ENCODE peak calls at places on chromosomes 16 and 17, in four cellular contexts. K is K562, Y is H1, L is GM12878. N is an unnamed sample.

GRCh38 chr17:59756236-59756818 is 48.9 kb downstream of the VMP1 start:
- DNase-seq in K (no peak), Y (no peak), L (no peak), N (peak; percentile 74)

GRCh38 chr17:59001158-59001814 is 105.4 kb downstream of the TRIM37 start:
- DNase-seq in K (peak; percentile 40), Y (no peak), L (peak; percentile 88), N (peak; percentile 67)

GRCh38 chr16:65875362-65876199 is 490.9 kb upstream of the CDH5 start:
- DNase-seq in K (no peak), Y (no peak), L (no peak), N (no peak)

GRCh38 chr16:2770057-2770780 is 6.9 kb downstream of the ELOB start:
- DNase-seq in K (peak; percentile 69), Y (no peak), L (no peak), N (no peak)

GRCh38 chr16:49431040-49431439 is 57.4 kb downstream of the C16orf78 start:
- DNase-seq in K (no peak), Y (no peak), L (no peak), N (no peak)

GRCh38 chr17:17957584-17957916 is 14.7 kb downstream of the TOM1L2 start:
- DNase-seq in K (no peak), Y (no peak), L (no peak), N (no peak)

GRCh38 chr17:83103200-83103937 is 24.0 kb downstream of the METRNL start:
- DNase-seq in K (peak; percentile 90), Y (no peak), L (no peak), N (peak; percentile 66)

GRCh38 chr16:83561876-83562275 is 245.9 kb upstream of the HSBP1 start:
- DNase-seq in K (peak; percentile 38), Y (no peak), L (no peak), N (peak; percentile 40)

GRCh38 chr16:64083428-64084129 is 1038.3 kb downstream of the CDH11 start:
- DNase-seq in K (no peak), Y (no peak), L (no peak), N (no peak)

GRCh38 chr16:84183911-84184310 is 2.9 kb downstream of the TAF1C start:
- DNase-seq in K (no peak), Y (no peak), L (no peak), N (no peak)

GRCh38 chr16:8237452-8237851 is 352.9 kb downstream of the TMEM114 start:
- DNase-seq in K (no peak), Y (no peak), L (no peak), N (no peak)

GRCh38 chr16:27199235-27199586 is 4.1 kb upstream of the KDM8 start:
- DNase-seq in K (no peak), Y (no peak), L (peak; percentile 12), N (no peak)

GRCh38 chr16:87426423-87427215 is 34.5 kb downstream of the MAP1LC3B start:
- DNase-seq in K (no peak), Y (no peak), L (no peak), N (no peak)

GRCh38 chr17:19306160-19307111 is 56.1 kb downstream of the B9D1 start:
- DNase-seq in K (no peak), Y (no peak), L (peak; percentile 94), N (no peak)

GRCh38 chr17:28242791-28243190 is 76.2 kb upstream of the TMEM97 start:
- DNase-seq in K (no peak), Y (no peak), L (no peak), N (no peak)

GRCh38 chr16:11142951-11143740 is 112.9 kb downstream of the SOCS1 start:
- DNase-seq in K (no peak), Y (no peak), L (no peak), N (no peak)

GRCh38 chr16:72189865-72190371 is 18.0 kb upstream of the PMFBP1 start:
- DNase-seq in K (peak; percentile 11), Y (no peak), L (no peak), N (peak; percentile 51)

GRCh38 chr16:76345093-76345735 is 68.0 kb downstream of the CNTNAP4 start:
- DNase-seq in K (no peak), Y (no peak), L (no peak), N (no peak)

GRCh38 chr17:21250719-21251305 is 2.4 kb downstream of the NATD1 start:
- DNase-seq in K (no peak), Y (no peak), L (no peak), N (no peak)

GRCh38 chr16:86508947-86509758 is 1.2 kb upstream of the FOXF1 start:
- DNase-seq in K (no peak), Y (peak; percentile 69), L (no peak), N (peak; percentile 89)

GRCh38 chr16:87608400-87608985 is 6.2 kb downstream of the JPH3 start:
- DNase-seq in K (peak; percentile 75), Y (peak; percentile 90), L (no peak), N (peak; percentile 52)

GRCh38 chr16:81779540-81780320 is 639 bp downstream of the PLCG2 start:
- DNase-seq in K (peak; percentile 46), Y (peak; percentile 58), L (no peak), N (no peak)

GRCh38 chr17:81359218-81359617 is 36.0 kb upstream of the BAHCC1 start:
- DNase-seq in K (no peak), Y (no peak), L (no peak), N (no peak)

GRCh38 chr17:32859857-32860525 is 16.9 kb downstream of the MYO1D start:
- DNase-seq in K (peak; percentile 91), Y (no peak), L (no peak), N (no peak)
- TF ChIP-seq CHD1 in K (no peak), Y (no peak), L (no peak), N (no peak)

DNA sequence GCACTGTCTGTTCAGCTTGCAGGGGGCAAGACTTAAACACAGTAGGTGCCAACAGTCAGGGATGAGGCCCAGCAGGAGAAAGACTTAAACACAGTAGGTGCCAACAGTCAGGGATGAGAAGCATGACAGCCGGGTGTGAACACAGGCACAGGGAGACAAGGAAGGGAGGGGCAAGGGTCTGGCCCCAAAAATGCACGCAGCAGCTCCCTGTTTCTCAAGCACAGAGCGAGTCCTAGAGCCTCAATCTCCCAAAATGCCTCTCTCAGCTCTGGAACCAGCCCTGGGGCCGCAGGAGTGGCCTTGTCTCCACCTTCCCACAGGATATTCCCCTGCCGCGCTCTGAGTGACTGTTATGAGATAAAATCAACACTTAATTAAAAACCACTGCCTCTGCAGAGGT is 66.4 kb downstream of the DYNLRB2 start:
- DNase-seq in K (no peak), Y (no peak), L (no peak), N (no peak)
- H3K4me3 ChIP-seq in K (no peak overlapping the region), Y (no peak overlapping the region), L (no peak overlapping the region), N (no peak overlapping the region)

DNA sequence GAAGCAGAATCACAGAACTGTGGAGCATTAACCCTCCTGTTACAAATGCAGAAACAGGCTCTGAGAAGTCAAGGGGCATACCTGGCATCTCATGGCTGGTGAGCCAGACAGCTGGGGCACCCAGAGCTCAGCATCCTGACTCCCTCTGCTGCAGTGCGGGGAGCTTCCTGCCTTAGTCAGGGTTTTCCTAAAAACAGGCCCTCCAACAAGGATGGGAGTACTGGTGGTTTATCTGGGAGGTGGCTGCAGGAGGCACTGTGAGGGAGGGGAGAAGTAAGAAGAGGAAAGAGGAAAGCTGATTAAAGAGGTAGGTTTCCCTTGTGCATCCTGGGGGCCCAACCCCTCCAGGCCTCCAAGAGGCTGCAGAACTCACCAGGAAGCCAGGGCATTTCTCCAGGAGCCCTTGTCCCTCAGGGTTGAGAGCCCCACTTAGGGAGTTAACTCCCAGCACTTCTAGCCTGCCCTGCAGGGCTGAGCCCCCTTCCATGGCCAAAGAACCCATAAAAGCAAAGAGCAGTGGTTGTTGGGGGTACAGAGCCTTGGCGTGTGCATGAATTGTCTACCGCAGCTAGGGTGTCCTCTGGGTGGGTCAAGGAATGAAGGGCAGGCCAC is 261.5 kb upstream of the RPL38 start:
- DNase-seq in K (no peak), Y (no peak), L (no peak), N (no peak)
- TF ChIP-seq CHD1 in K (no peak), Y (no peak), L (no peak), N (no peak)

GRCh38 chr17:67711916-67712315 is 5.8 kb upstream of the NOL11 start:
- DNase-seq in K (no peak), Y (no peak), L (no peak), N (no peak)
- H3K4me3 ChIP-seq in K (no peak overlapping the region), Y (no peak overlapping the region), L (no peak overlapping the region), N (no peak overlapping the region)

GRCh38 chr16:69927056-69927757 is 23.9 kb upstream of the CLEC18A start:
- DNase-seq in K (no peak), Y (no peak), L (no peak), N (peak; percentile 60)
- TF ChIP-seq CHD1 in K (no peak), Y (no peak), L (no peak), N (no peak)

DNA sequence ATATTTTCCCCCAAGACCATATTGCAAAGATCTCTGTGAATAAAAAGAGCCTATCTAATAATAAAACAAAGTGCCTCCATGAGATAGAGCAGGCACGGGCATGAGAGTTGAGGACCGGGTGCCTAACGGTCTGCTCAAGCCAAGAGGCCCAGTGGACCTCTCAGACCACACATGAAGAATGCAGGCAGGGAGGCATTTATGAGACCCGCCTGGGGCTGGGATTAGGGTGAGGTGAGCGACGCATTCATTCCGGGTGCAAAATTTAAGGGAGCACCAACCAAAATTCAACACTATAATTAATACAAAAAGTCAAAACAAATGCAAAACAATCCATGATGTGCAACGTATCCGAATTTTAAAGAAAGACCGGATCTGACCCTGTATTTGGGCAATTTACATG is 108.5 kb downstream of the MAF start:
- DNase-seq in K (no peak), Y (no peak), L (no peak), N (no peak)
- H3K4me3 ChIP-seq in K (no peak overlapping the region), Y (no peak overlapping the region), L (no peak overlapping the region), N (no peak overlapping the region)

N was measured in IMR-90.